ENCODE peak calls at places on chromosomes 2 and 18, in four cellular contexts. S is hippocampal formation, F is sciatic nerve, X is ELR. W is an unnamed sample.

GRCh38 chr2:171244466-171244969 is 83.8 kb upstream of the TLK1 start:
- DNase-seq in S (no peak), F (no peak), X (peak; percentile 42), W (peak; percentile 16)

GRCh38 chr18:76405761-76406356 is 89.2 kb downstream of the ZNF516 start:
- DNase-seq in S (no peak), F (no peak), X (peak; percentile 58), W (peak; percentile 31)

GRCh38 chr2:67650292-67651133 is 253.4 kb downstream of the ETAA1 start:
- DNase-seq in S (peak; percentile 52), F (peak; percentile 80), X (peak; percentile 90), W (peak; percentile 88)

GRCh38 chr2:188324067-188324466 is 32.4 kb downstream of the GULP1 start:
- DNase-seq in S (no peak), F (no peak), X (peak; percentile 50), W (no peak)

GRCh38 chr2:85920810-85921545 is 32.2 kb upstream of the ST3GAL5 start:
- DNase-seq in S (no peak), F (no peak), X (peak; percentile 37), W (peak; percentile 49)

GRCh38 chr2:153963247-153963646 is 91.5 kb downstream of the GALNT13 start:
- DNase-seq in S (no peak), F (no peak), X (no peak), W (peak; percentile 13)

GRCh38 chr2:232349546-232349945 is 29.0 kb upstream of the ALPP start:
- DNase-seq in S (no peak), F (peak; percentile 42), X (no peak), W (no peak)

GRCh38 chr18:27608742-27609141 is 423.6 kb upstream of the CHST9 start:
- DNase-seq in S (no peak), F (no peak), X (peak; percentile 36), W (no peak)

GRCh38 chr18:70826571-70826970 is 537.7 kb downstream of the SOCS6 start:
- DNase-seq in S (no peak), F (no peak), X (no peak), W (no peak)

GRCh38 chr2:129784486-129784885 is 195.0 kb upstream of the RAB6C start:
- DNase-seq in S (no peak), F (no peak), X (no peak), W (no peak)

GRCh38 chr2:1653956-1654695 is 90.2 kb downstream of the PXDN start:
- DNase-seq in S (no peak), F (peak; percentile 34), X (peak; percentile 65), W (peak; percentile 73)

GRCh38 chr2:85089464-85090072 is 43.6 kb upstream of the TCF7L1 start:
- DNase-seq in S (no peak), F (no peak), X (no peak), W (no peak)

GRCh38 chr2:144513388-144514100 is 6.4 kb downstream of the ZEB2 start:
- DNase-seq in S (no peak), F (no peak), X (peak; percentile 78), W (peak; percentile 32)

GRCh38 chr18:44942073-44942472 is 261.4 kb downstream of the SETBP1 start:
- DNase-seq in S (no peak), F (no peak), X (no peak), W (no peak)

GRCh38 chr2:202758638-202759037 is 112.9 kb downstream of the ICA1L start:
- DNase-seq in S (no peak), F (no peak), X (no peak), W (no peak)

GRCh38 chr2:43399515-43400245 is 173.3 kb upstream of the ZFP36L2 start:
- DNase-seq in S (no peak), F (no peak), X (peak; percentile 76), W (peak; percentile 79)

GRCh38 chr2:144801325-144801724 is 281.4 kb upstream of the ZEB2 start:
- DNase-seq in S (no peak), F (no peak), X (no peak), W (no peak)

GRCh38 chr2:715847-716573 is 38.8 kb upstream of the TMEM18 start:
- DNase-seq in S (no peak), F (no peak), X (peak; percentile 25), W (peak; percentile 20)

GRCh38 chr2:174209325-174209724 is 39.0 kb downstream of the OLA1 start:
- DNase-seq in S (no peak), F (no peak), X (no peak), W (no peak)

GRCh38 chr2:151374426-151374825 is 17.0 kb downstream of the TNFAIP6 start:
- DNase-seq in S (no peak), F (no peak), X (peak; percentile 92), W (peak; percentile 69)

GRCh38 chr2:118687201-118687600 is 160.2 kb downstream of the EN1 start:
- DNase-seq in S (no peak), F (no peak), X (no peak), W (no peak)

GRCh38 chr2:109368798-109369197 is 239.8 kb downstream of the SH3RF3 start:
- DNase-seq in S (no peak), F (peak; percentile 41), X (no peak), W (peak; percentile 64)

GRCh38 chr2:40325111-40325510 is 126.8 kb downstream of the SLC8A1 start:
- DNase-seq in S (peak; percentile 8), F (no peak), X (no peak), W (no peak)

GRCh38 chr2:1518891-1519530 is 105.7 kb downstream of the TPO start:
- DNase-seq in S (no peak), F (peak; percentile 45), X (peak; percentile 17), W (peak; percentile 55)

GRCh38 chr2:201263774-201264173 is 3.4 kb downstream of the CASP8 start:
- DNase-seq in S (no peak), F (no peak), X (no peak), W (no peak)

GRCh38 chr2:172953970-172954852 is 121.4 kb upstream of the MAP3K20 start:
- DNase-seq in S (no peak), F (no peak), X (peak; percentile 55), W (no peak)

GRCh38 chr2:20424300-20425290 is 22.3 kb upstream of the RHOB start:
- DNase-seq in S (peak; percentile 60), F (no peak), X (peak; percentile 96), W (peak; percentile 99)